ENCODE peak calls at places on chromosomes 7 and 10, in nine cellular contexts. T is spleen, M is cardiac fibroblast, Y is sigmoid colon, V is fibroblast of mammary gland, G is HAP-1, Z is ovary, O is adrenal gland, Q is SK-N-SH. W is an unnamed sample.
A peak's percentile ranks its signal among the peaks of the same experiment; 100 is the strongest.

GRCh38 chr7:53521638-53522184 is 486.3 kb downstream of the POM121L12 start:
- DNase-seq in V (no peak), Y (no peak), Z (no peak), O (no peak), M (no peak), G (no peak), T (no peak), Q (no peak), W (no peak)

GRCh38 chr10:102017295-102017694 is 38.7 kb downstream of the ARMH3 start:
- DNase-seq in O (no peak), Z (no peak), Y (no peak), G (no peak), Q (no peak), T (no peak), V (no peak), M (no peak), W (no peak)

GRCh38 chr7:155652156-155653124 is 8.0 kb downstream of the RBM33 start:
- DNase-seq in M (peak; percentile 66), Y (no peak), G (no peak), T (no peak), Z (no peak), Q (no peak), O (no peak), V (peak; percentile 65), W (no peak)

GRCh38 chr10:63614371-63614891 is 93.2 kb downstream of the REEP3 start:
- DNase-seq in Z (no peak), V (peak; percentile 48), T (no peak), Q (peak; percentile 33), G (no peak), O (no peak), M (peak; percentile 14), Y (no peak), W (no peak)

GRCh38 chr10:79196470-79197461 is 128.0 kb downstream of the ZMIZ1 start:
- DNase-seq in M (peak; percentile 70), Z (peak; percentile 85), T (peak; percentile 94), O (peak; percentile 85), Q (peak; percentile 85), G (peak; percentile 89), V (peak; percentile 54), Y (peak; percentile 88), W (peak; percentile 83)

GRCh38 chr10:22103701-22104100 is 100.2 kb upstream of the DNAJC1 start:
- DNase-seq in T (no peak), G (no peak), Z (no peak), Y (no peak), O (no peak), V (peak; percentile 7), Q (peak; percentile 10), M (peak; percentile 21), W (no peak)

GRCh38 chr7:29115753-29116152 is 30.6 kb downstream of the CPVL start:
- DNase-seq in V (no peak), Q (no peak), O (no peak), Z (no peak), M (no peak), Y (no peak), G (no peak), T (no peak), W (no peak)

GRCh38 chr7:30173058-30173897 is 38.5 kb downstream of the MTURN start:
- DNase-seq in Q (peak; percentile 87), O (no peak), Y (peak; percentile 93), T (no peak), G (peak; percentile 80), V (peak; percentile 82), Z (no peak), M (peak; percentile 70), W (peak; percentile 86)

GRCh38 chr10:102628451-102628911 is 15.8 kb upstream of the TRIM8 start:
- DNase-seq in T (peak; percentile 79), Q (peak; percentile 89), Z (peak; percentile 69), V (peak; percentile 28), M (peak; percentile 56), G (no peak), O (peak; percentile 85), Y (peak; percentile 88), W (no peak)

GRCh38 chr7:27088002-27088931 is 7.5 kb downstream of the HOXA1 start:
- DNase-seq in T (peak; percentile 70), Y (no peak), V (no peak), O (no peak), G (no peak), Z (no peak), Q (peak; percentile 33), M (no peak), W (no peak)
- H3K4me3 ChIP-seq in T (no peak overlapping the region), Y (no peak overlapping the region), V (no peak overlapping the region), O (peak overlapping the region; percentile 14), G (no peak overlapping the region), Z (no peak overlapping the region), Q (no peak overlapping the region), M (no peak overlapping the region), W (peak overlapping the region; percentile 28)

DNA sequence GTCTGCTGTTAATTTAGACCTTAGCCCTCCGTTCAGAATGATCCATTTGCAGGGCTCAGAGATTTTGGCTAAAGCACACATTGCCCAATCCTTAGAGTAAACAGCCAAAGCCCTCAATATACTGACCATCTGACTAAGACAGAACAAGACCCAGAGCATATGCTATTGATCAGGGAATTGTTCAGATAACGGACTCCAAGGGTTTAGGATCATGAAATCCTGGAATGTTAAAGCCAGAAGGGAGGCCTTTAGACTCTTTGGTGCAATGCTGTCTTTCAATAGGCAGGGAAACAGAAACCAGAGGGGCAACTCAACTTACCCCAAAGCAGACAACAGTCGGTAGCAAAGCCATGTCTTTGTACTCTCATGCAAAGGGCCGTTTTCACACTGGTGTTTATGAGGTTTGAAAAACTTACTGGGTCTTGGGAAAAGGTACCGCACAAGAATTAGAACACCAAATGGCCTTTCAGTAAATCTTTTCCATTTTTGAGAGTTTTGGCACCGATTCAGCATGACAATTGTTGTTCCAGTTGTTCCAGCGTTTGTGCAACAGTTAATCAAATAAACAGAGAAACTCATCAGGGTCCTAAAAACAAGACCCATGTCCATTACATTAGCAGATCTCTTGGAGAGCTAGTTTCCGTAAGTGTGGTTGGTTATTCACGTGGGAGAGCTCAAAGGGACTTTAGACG is 94.2 kb upstream of the AGBL3 start:
- DNase-seq in O (no peak), M (peak; percentile 56), Z (no peak), V (peak; percentile 90), Y (no peak), G (no peak), Q (peak; percentile 24), T (no peak), W (no peak)
- H3K4me3 ChIP-seq in O (peak overlapping the region; percentile 65), M (peak overlapping the region; percentile 62), Z (peak overlapping the region; percentile 50), V (peak overlapping the region; percentile 85), Y (peak overlapping the region; percentile 41), G (peak overlapping the region; percentile 33), Q (peak overlapping the region; percentile 70), T (no peak overlapping the region), W (peak overlapping the region; percentile 55)

GRCh38 chr7:141945356-141945755 is 1.4 kb downstream of the CLEC5A start:
- DNase-seq in V (peak; percentile 43), Y (no peak), M (peak; percentile 87), O (no peak), G (no peak), T (no peak), Z (no peak), Q (no peak), W (no peak)

GRCh38 chr7:141944811-141945210 is 2.0 kb downstream of the CLEC5A start:
- DNase-seq in Z (no peak), Y (no peak), T (no peak), M (no peak), O (no peak), V (no peak), G (no peak), Q (no peak), W (no peak)

GRCh38 chr7:141949068-141949467 is 2.3 kb upstream of the CLEC5A start:
- DNase-seq in V (no peak), T (no peak), O (no peak), Z (no peak), G (no peak), Y (no peak), M (no peak), Q (no peak), W (no peak)

GRCh38 chr7:141950796-141951195 is 4.0 kb upstream of the CLEC5A start:
- DNase-seq in Z (no peak), M (no peak), Q (no peak), G (no peak), V (no peak), T (no peak), O (no peak), Y (no peak), W (no peak)

GRCh38 chr7:141946874-141947273 is at the start of gene CLEC5A:
- DNase-seq in G (no peak), T (no peak), V (no peak), Y (no peak), O (no peak), M (no peak), Z (no peak), Q (no peak), W (no peak)
- H3K4me3 ChIP-seq in G (no peak within 1 kb of the TSS), T (no peak within 1 kb of the TSS), V (no peak within 1 kb of the TSS), Y (no peak within 1 kb of the TSS), O (peak within 1 kb of the TSS; percentile 23), M (no peak within 1 kb of the TSS), Z (no peak within 1 kb of the TSS), Q (no peak within 1 kb of the TSS), W (no peak within 1 kb of the TSS)

GRCh38 chr7:17946591-17946990 is 6.3 kb upstream of the SNX13 start:
- DNase-seq in G (no peak), O (no peak), Z (no peak), Y (no peak), T (no peak), M (no peak), V (no peak), Q (no peak), W (no peak)

GRCh38 chr7:17947606-17948005 is 7.3 kb upstream of the SNX13 start:
- DNase-seq in M (no peak), Z (no peak), G (no peak), Q (no peak), O (no peak), V (no peak), Y (no peak), T (no peak), W (no peak)

GRCh38 chr7:17952387-17952786 is 12.1 kb upstream of the SNX13 start:
- DNase-seq in O (no peak), M (no peak), G (no peak), V (no peak), T (no peak), Q (no peak), Y (no peak), Z (no peak), W (no peak)

GRCh38 chr7:17948503-17949238 is 8.4 kb upstream of the SNX13 start:
- DNase-seq in Y (no peak), V (peak; percentile 69), Q (no peak), T (no peak), Z (no peak), M (peak; percentile 60), O (no peak), G (no peak), W (no peak)

DNA sequence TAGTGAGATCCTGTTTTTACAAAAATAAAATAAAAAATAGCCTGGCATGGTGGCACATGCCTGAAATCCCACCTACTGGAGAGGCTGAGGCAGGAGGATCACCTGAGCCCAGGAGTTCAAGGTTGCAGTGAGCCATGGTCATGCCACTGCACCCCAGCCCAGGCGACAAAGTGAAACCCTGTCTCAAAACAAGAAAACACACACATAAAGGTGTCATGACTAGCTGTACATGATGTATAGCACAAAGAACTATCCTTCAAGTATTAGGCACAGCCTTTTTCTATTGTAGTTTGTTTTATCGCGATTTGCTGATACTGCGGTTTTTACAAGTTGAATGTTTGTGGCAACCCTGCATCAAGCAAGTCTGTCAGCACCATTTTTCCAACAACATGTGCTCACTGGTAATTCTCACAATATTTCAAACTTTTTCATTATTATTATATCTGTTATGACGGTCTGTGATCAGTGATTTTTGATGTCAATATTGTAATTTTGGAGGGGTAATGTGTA is 11.5 kb upstream of the SNX13 start:
- DNase-seq in Z (no peak), G (no peak), M (no peak), Y (no peak), T (no peak), V (no peak), O (no peak), Q (no peak), W (no peak)
- H3K4me3 ChIP-seq in Z (no peak overlapping the region), G (no peak overlapping the region), M (no peak overlapping the region), Y (no peak overlapping the region), T (no peak overlapping the region), V (no peak overlapping the region), O (no peak overlapping the region), Q (no peak overlapping the region), W (no peak overlapping the region)